ENCODE peak calls at places on chromosomes 2 and 18, in eight cellular contexts. One of them, this sample, is unnamed.
A peak's percentile ranks its signal among the peaks of the same experiment; 100 is the strongest.

GRCh38 chr2:98773907-98774306 is 43.0 kb upstream of the MGAT4A start:
- DNase-seq in mammary epithelial cell: no peak
- DNase-seq in left ventricle myocardium inferior: no peak
- DNase-seq in PC-9: no peak
- DNase-seq in SJSA1: no peak
- DNase-seq in HCT116: no peak
- DNase-seq in GM23338: peak; percentile 48
- DNase-seq in right lobe of liver: no peak
- DNase-seq in this sample: no peak

GRCh38 chr18:53056064-53056463 is 716.1 kb downstream of the DCC start:
- DNase-seq in mammary epithelial cell: no peak
- DNase-seq in left ventricle myocardium inferior: no peak
- DNase-seq in PC-9: no peak
- DNase-seq in SJSA1: no peak
- DNase-seq in HCT116: no peak
- DNase-seq in GM23338: peak; percentile 42
- DNase-seq in right lobe of liver: no peak
- DNase-seq in this sample: no peak

GRCh38 chr2:8438476-8438875 is 243.4 kb upstream of the ID2 start:
- DNase-seq in mammary epithelial cell: no peak
- DNase-seq in left ventricle myocardium inferior: no peak
- DNase-seq in PC-9: no peak
- DNase-seq in SJSA1: no peak
- DNase-seq in HCT116: no peak
- DNase-seq in GM23338: no peak
- DNase-seq in right lobe of liver: no peak
- DNase-seq in this sample: no peak

GRCh38 chr2:39059366-39059952 is 61.4 kb downstream of the SOS1 start:
- DNase-seq in mammary epithelial cell: peak; percentile 23
- DNase-seq in left ventricle myocardium inferior: no peak
- DNase-seq in PC-9: no peak
- DNase-seq in SJSA1: peak; percentile 26
- DNase-seq in HCT116: peak; percentile 18
- DNase-seq in GM23338: peak; percentile 83
- DNase-seq in right lobe of liver: no peak
- DNase-seq in this sample: no peak

GRCh38 chr2:102251042-102251848 is 60.1 kb upstream of the IL1RL1 start:
- DNase-seq in mammary epithelial cell: no peak
- DNase-seq in left ventricle myocardium inferior: peak; percentile 52
- DNase-seq in PC-9: peak; percentile 69
- DNase-seq in SJSA1: no peak
- DNase-seq in HCT116: no peak
- DNase-seq in GM23338: peak; percentile 83
- DNase-seq in right lobe of liver: peak; percentile 77
- DNase-seq in this sample: no peak

GRCh38 chr2:105917216-105917615 is 172.5 kb downstream of the NCK2 start:
- DNase-seq in mammary epithelial cell: peak; percentile 58
- DNase-seq in left ventricle myocardium inferior: no peak
- DNase-seq in PC-9: no peak
- DNase-seq in SJSA1: no peak
- DNase-seq in HCT116: no peak
- DNase-seq in GM23338: no peak
- DNase-seq in right lobe of liver: no peak
- DNase-seq in this sample: no peak

GRCh38 chr2:177363332-177363731 is 29.2 kb upstream of the AGPS start:
- DNase-seq in mammary epithelial cell: no peak
- DNase-seq in left ventricle myocardium inferior: no peak
- DNase-seq in PC-9: no peak
- DNase-seq in SJSA1: no peak
- DNase-seq in HCT116: no peak
- DNase-seq in GM23338: no peak
- DNase-seq in right lobe of liver: no peak
- DNase-seq in this sample: no peak

GRCh38 chr2:185318271-185318724 is 420.3 kb upstream of the FSIP2 start:
- DNase-seq in mammary epithelial cell: no peak
- DNase-seq in left ventricle myocardium inferior: no peak
- DNase-seq in PC-9: no peak
- DNase-seq in SJSA1: no peak
- DNase-seq in HCT116: no peak
- DNase-seq in GM23338: peak; percentile 9
- DNase-seq in right lobe of liver: no peak
- DNase-seq in this sample: no peak

GRCh38 chr2:200051621-200051945 is 96.2 kb downstream of the MAIP1 start:
- DNase-seq in mammary epithelial cell: no peak
- DNase-seq in left ventricle myocardium inferior: no peak
- DNase-seq in PC-9: no peak
- DNase-seq in SJSA1: no peak
- DNase-seq in HCT116: no peak
- DNase-seq in GM23338: no peak
- DNase-seq in right lobe of liver: no peak
- DNase-seq in this sample: no peak

GRCh38 chr2:61177727-61178549 is 15.9 kb downstream of the C2orf74 start:
- DNase-seq in mammary epithelial cell: peak; percentile 20
- DNase-seq in left ventricle myocardium inferior: peak; percentile 30
- DNase-seq in PC-9: no peak
- DNase-seq in SJSA1: peak; percentile 52
- DNase-seq in HCT116: no peak
- DNase-seq in GM23338: peak; percentile 59
- DNase-seq in right lobe of liver: no peak
- DNase-seq in this sample: peak; percentile 33

GRCh38 chr18:62625019-62625418 is 90.3 kb upstream of the PHLPP1 start:
- DNase-seq in mammary epithelial cell: no peak
- DNase-seq in left ventricle myocardium inferior: peak; percentile 27
- DNase-seq in PC-9: no peak
- DNase-seq in SJSA1: peak; percentile 11
- DNase-seq in HCT116: no peak
- DNase-seq in GM23338: no peak
- DNase-seq in right lobe of liver: no peak
- DNase-seq in this sample: no peak

GRCh38 chr18:10689231-10689953 is 163.6 kb downstream of the NAPG start:
- DNase-seq in mammary epithelial cell: no peak
- DNase-seq in left ventricle myocardium inferior: no peak
- DNase-seq in PC-9: no peak
- DNase-seq in SJSA1: peak; percentile 27
- DNase-seq in HCT116: no peak
- DNase-seq in GM23338: no peak
- DNase-seq in right lobe of liver: no peak
- DNase-seq in this sample: no peak

GRCh38 chr2:36696533-36696932 is at the start of gene VIT:
- DNase-seq in mammary epithelial cell: no peak
- DNase-seq in left ventricle myocardium inferior: no peak
- DNase-seq in PC-9: no peak
- DNase-seq in SJSA1: no peak
- DNase-seq in HCT116: no peak
- DNase-seq in GM23338: no peak
- DNase-seq in right lobe of liver: no peak
- DNase-seq in this sample: no peak

GRCh38 chr18:13051159-13051558 is 60.0 kb downstream of the CEP192 start:
- DNase-seq in mammary epithelial cell: no peak
- DNase-seq in left ventricle myocardium inferior: no peak
- DNase-seq in PC-9: no peak
- DNase-seq in SJSA1: no peak
- DNase-seq in HCT116: no peak
- DNase-seq in GM23338: no peak
- DNase-seq in right lobe of liver: no peak
- DNase-seq in this sample: no peak

GRCh38 chr2:105615352-105615751 is 129.4 kb upstream of the NCK2 start:
- DNase-seq in mammary epithelial cell: no peak
- DNase-seq in left ventricle myocardium inferior: no peak
- DNase-seq in PC-9: no peak
- DNase-seq in SJSA1: no peak
- DNase-seq in HCT116: no peak
- DNase-seq in GM23338: no peak
- DNase-seq in right lobe of liver: no peak
- DNase-seq in this sample: no peak

GRCh38 chr2:210128961-210129360 is 42.2 kb downstream of the KANSL1L start:
- DNase-seq in mammary epithelial cell: no peak
- DNase-seq in left ventricle myocardium inferior: no peak
- DNase-seq in PC-9: no peak
- DNase-seq in SJSA1: no peak
- DNase-seq in HCT116: no peak
- DNase-seq in GM23338: peak; percentile 14
- DNase-seq in right lobe of liver: peak; percentile 54
- DNase-seq in this sample: no peak

GRCh38 chr18:79372461-79372860 is 23.3 kb upstream of the NFATC1 start:
- DNase-seq in mammary epithelial cell: no peak
- DNase-seq in left ventricle myocardium inferior: no peak
- DNase-seq in PC-9: no peak
- DNase-seq in SJSA1: no peak
- DNase-seq in HCT116: no peak
- DNase-seq in GM23338: no peak
- DNase-seq in right lobe of liver: no peak
- DNase-seq in this sample: no peak

DNA sequence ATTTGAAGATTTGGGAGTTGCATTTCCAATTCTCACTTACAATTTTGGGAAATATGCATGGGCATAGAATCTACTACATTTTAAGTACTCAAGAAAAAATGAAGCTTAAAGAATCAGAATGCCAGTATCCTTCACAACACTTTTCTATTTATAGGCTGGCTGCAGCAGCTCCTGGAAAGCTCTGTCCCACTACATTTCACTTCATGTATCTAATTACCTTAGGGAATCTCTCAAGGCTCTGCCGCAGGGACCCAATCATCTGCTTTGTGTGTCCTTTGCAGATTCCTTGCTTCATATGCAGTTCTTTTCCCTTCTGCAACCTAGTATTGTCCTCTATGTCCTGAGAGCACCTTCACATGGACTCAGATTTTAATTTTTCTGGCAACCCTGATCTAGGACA is 102.9 kb downstream of the NUP35 start:
- DNase-seq in mammary epithelial cell: no peak
- DNase-seq in left ventricle myocardium inferior: no peak
- DNase-seq in PC-9: no peak
- DNase-seq in SJSA1: no peak
- DNase-seq in HCT116: no peak
- DNase-seq in GM23338: no peak
- DNase-seq in right lobe of liver: no peak
- DNase-seq in this sample: no peak
- H3K36me3 ChIP-seq in mammary epithelial cell: no peaks in the 10 kb centered on the region
- H3K36me3 ChIP-seq in left ventricle myocardium inferior: no peaks in the 10 kb centered on the region
- H3K36me3 ChIP-seq in PC-9: no peaks in the 10 kb centered on the region
- H3K36me3 ChIP-seq in SJSA1: no peaks in the 10 kb centered on the region
- H3K36me3 ChIP-seq in HCT116: no peaks in the 10 kb centered on the region
- H3K36me3 ChIP-seq in GM23338: no peaks in the 10 kb centered on the region
- H3K36me3 ChIP-seq in right lobe of liver: no peaks in the 10 kb centered on the region
- H3K36me3 ChIP-seq in this sample: no peaks in the 10 kb centered on the region

DNA sequence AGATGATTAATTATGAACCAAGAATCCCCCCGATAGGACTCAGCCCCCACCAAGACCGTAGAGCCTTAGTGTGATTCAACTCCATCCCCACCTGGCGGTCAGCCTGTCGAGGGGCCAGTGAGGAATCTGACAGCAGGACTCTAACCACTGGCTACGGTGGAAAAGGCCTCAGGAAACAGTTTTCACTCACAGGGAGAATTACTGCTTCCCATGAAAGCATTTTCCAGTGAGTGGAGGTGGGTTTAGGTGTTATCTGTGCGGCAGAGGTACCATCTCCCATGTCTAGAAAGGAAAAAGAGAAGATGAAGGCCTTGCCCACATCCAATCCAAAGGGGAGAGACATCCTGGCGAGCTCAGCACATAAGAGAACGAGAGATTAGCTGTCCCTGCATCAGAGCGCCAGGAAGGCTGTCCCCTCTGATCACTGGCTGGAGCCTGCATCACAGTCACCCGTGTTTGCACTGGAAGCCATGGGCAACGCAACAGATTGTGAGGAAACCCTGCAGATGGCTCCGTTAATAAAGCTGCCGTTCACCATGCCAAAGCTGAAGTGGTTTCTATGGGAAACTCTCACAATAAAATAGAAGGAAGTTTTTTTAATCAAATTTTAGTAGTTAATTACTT is 22.3 kb downstream of the COX7A2L start:
- DNase-seq in mammary epithelial cell: no peak
- DNase-seq in left ventricle myocardium inferior: no peak
- DNase-seq in PC-9: no peak
- DNase-seq in SJSA1: no peak
- DNase-seq in HCT116: no peak
- DNase-seq in GM23338: no peak
- DNase-seq in right lobe of liver: no peak
- DNase-seq in this sample: no peak
- H3K36me3 ChIP-seq in mammary epithelial cell: peaks cover 4% of the 10 kb centered on the region
- H3K36me3 ChIP-seq in left ventricle myocardium inferior: peaks cover 27% of the 10 kb centered on the region
- H3K36me3 ChIP-seq in PC-9: peaks cover 9% of the 10 kb centered on the region
- H3K36me3 ChIP-seq in SJSA1: peaks cover 51% of the 10 kb centered on the region
- H3K36me3 ChIP-seq in HCT116: peaks cover 8% of the 10 kb centered on the region
- H3K36me3 ChIP-seq in GM23338: no peaks in the 10 kb centered on the region
- H3K36me3 ChIP-seq in right lobe of liver: no peaks in the 10 kb centered on the region
- H3K36me3 ChIP-seq in this sample: peaks cover 66% of the 10 kb centered on the region

DNA sequence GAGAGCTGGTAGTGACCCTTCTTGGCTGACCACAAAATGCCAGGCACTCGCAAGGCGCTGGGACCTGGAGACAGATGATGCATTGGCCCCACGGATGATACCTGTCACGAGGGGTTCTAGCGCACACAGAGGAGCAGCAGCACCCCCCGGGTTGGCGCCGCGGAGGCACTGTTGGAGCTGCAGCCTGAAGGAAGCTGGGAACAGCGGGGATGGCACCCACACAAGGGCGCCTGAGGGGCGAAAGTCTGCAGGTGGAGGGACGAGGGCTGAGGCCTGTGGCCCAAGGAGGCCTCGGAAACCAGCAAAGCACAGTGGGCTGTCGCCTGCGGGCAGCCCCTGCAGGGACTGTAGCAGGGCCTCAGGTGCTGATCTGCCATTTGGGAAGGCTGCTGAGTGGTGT is 33.6 kb downstream of the FAM228A start:
- DNase-seq in mammary epithelial cell: no peak
- DNase-seq in left ventricle myocardium inferior: no peak
- DNase-seq in PC-9: no peak
- DNase-seq in SJSA1: no peak
- DNase-seq in HCT116: no peak
- DNase-seq in GM23338: no peak
- DNase-seq in right lobe of liver: no peak
- DNase-seq in this sample: no peak
- H3K36me3 ChIP-seq in mammary epithelial cell: no peaks in the 10 kb centered on the region
- H3K36me3 ChIP-seq in left ventricle myocardium inferior: peaks cover 96% of the 10 kb centered on the region
- H3K36me3 ChIP-seq in PC-9: no peaks in the 10 kb centered on the region
- H3K36me3 ChIP-seq in SJSA1: peaks cover 8% of the 10 kb centered on the region
- H3K36me3 ChIP-seq in HCT116: no peaks in the 10 kb centered on the region
- H3K36me3 ChIP-seq in GM23338: no peaks in the 10 kb centered on the region
- H3K36me3 ChIP-seq in right lobe of liver: peaks cover 16% of the 10 kb centered on the region
- H3K36me3 ChIP-seq in this sample: peaks cover 20% of the 10 kb centered on the region

GRCh38 chr2:150806336-150806735 is 318.9 kb upstream of the RND3 start:
- DNase-seq in mammary epithelial cell: no peak
- DNase-seq in left ventricle myocardium inferior: no peak
- DNase-seq in PC-9: no peak
- DNase-seq in SJSA1: no peak
- DNase-seq in HCT116: no peak
- DNase-seq in GM23338: no peak
- DNase-seq in right lobe of liver: no peak
- DNase-seq in this sample: no peak

GRCh38 chr2:150803689-150804398 is 316.4 kb upstream of the RND3 start:
- DNase-seq in mammary epithelial cell: no peak
- DNase-seq in left ventricle myocardium inferior: no peak
- DNase-seq in PC-9: no peak
- DNase-seq in SJSA1: no peak
- DNase-seq in HCT116: no peak
- DNase-seq in GM23338: no peak
- DNase-seq in right lobe of liver: no peak
- DNase-seq in this sample: no peak

DNA sequence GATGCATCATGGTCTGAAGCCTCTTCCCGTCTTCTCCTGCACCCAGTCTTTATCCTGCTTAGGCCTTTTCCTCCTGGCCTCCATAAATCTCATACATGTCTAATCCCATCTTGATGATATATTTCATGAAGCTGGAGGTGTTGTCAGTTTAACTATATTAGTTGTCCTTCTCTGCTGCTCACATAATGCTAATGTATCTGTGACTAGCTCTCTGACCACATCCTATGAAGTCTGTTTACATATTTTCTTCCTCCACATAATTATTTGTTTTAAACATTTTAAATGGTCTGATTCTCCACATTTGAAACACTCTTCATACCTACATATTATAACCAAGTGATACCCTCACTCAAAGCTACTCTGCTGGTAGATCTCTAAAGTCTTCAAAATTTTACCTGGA is 315.2 kb upstream of the RND3 start:
- DNase-seq in mammary epithelial cell: no peak
- DNase-seq in left ventricle myocardium inferior: no peak
- DNase-seq in PC-9: no peak
- DNase-seq in SJSA1: no peak
- DNase-seq in HCT116: no peak
- DNase-seq in GM23338: no peak
- DNase-seq in right lobe of liver: no peak
- DNase-seq in this sample: no peak
- H3K36me3 ChIP-seq in mammary epithelial cell: no peaks in the 10 kb centered on the region
- H3K36me3 ChIP-seq in left ventricle myocardium inferior: no peaks in the 10 kb centered on the region
- H3K36me3 ChIP-seq in PC-9: no peaks in the 10 kb centered on the region
- H3K36me3 ChIP-seq in SJSA1: no peaks in the 10 kb centered on the region
- H3K36me3 ChIP-seq in HCT116: no peaks in the 10 kb centered on the region
- H3K36me3 ChIP-seq in GM23338: no peaks in the 10 kb centered on the region
- H3K36me3 ChIP-seq in right lobe of liver: no peaks in the 10 kb centered on the region
- H3K36me3 ChIP-seq in this sample: no peaks in the 10 kb centered on the region

This sample was measured in heart right ventricle.